ENCODE peak calls at places on chromosomes 12 and 14, in nine cellular contexts. One of them, this sample, is unnamed.

GRCh38 chr12:93415723-93416464 is 25.9 kb downstream of the UBE2N start:
- DNase-seq in HEK293T: no peak
- DNase-seq in 8988T: no peak
- DNase-seq in foreskin fibroblast: no peak
- DNase-seq in heart left ventricle: no peak
- DNase-seq in activated CD8-positive, alpha-beta memory T cell treated with anti-CD3 and anti-CD28 coated beads for 4 hours: no peak
- DNase-seq in NCI-H1092 treated with DMSO at 0.1 percent for 48 hours: no peak
- DNase-seq in heart right ventricle: no peak
- DNase-seq in GM10248: peak
- DNase-seq in this sample: no peak

GRCh38 chr12:116266631-116267349 is 10.7 kb downstream of the MED13L start:
- DNase-seq in HEK293T: no peak
- DNase-seq in 8988T: no peak
- DNase-seq in foreskin fibroblast: no peak
- DNase-seq in heart left ventricle: no peak
- DNase-seq in activated CD8-positive, alpha-beta memory T cell treated with anti-CD3 and anti-CD28 coated beads for 4 hours: no peak
- DNase-seq in NCI-H1092 treated with DMSO at 0.1 percent for 48 hours: no peak
- DNase-seq in heart right ventricle: no peak
- DNase-seq in GM10248: no peak
- DNase-seq in this sample: no peak

GRCh38 chr12:55736780-55737580 is 5.9 kb upstream of the GDF11 start:
- DNase-seq in HEK293T: peak
- DNase-seq in 8988T: peak
- DNase-seq in foreskin fibroblast: peak
- DNase-seq in heart left ventricle: peak
- DNase-seq in activated CD8-positive, alpha-beta memory T cell treated with anti-CD3 and anti-CD28 coated beads for 4 hours: no peak
- DNase-seq in NCI-H1092 treated with DMSO at 0.1 percent for 48 hours: peak
- DNase-seq in heart right ventricle: peak
- DNase-seq in GM10248: peak
- DNase-seq in this sample: peak

GRCh38 chr12:6765634-6766581 is at the start of gene PTMS:
- DNase-seq in HEK293T: peak
- DNase-seq in 8988T: peak
- DNase-seq in foreskin fibroblast: peak
- DNase-seq in heart left ventricle: peak
- DNase-seq in activated CD8-positive, alpha-beta memory T cell treated with anti-CD3 and anti-CD28 coated beads for 4 hours: no peak
- DNase-seq in NCI-H1092 treated with DMSO at 0.1 percent for 48 hours: peak
- DNase-seq in heart right ventricle: peak
- DNase-seq in GM10248: peak
- DNase-seq in this sample: peak

GRCh38 chr12:129531004-129531403 is 372.8 kb downstream of the TMEM132D start:
- DNase-seq in HEK293T: no peak
- DNase-seq in 8988T: no peak
- DNase-seq in foreskin fibroblast: no peak
- DNase-seq in heart left ventricle: no peak
- DNase-seq in activated CD8-positive, alpha-beta memory T cell treated with anti-CD3 and anti-CD28 coated beads for 4 hours: no peak
- DNase-seq in NCI-H1092 treated with DMSO at 0.1 percent for 48 hours: peak
- DNase-seq in heart right ventricle: no peak
- DNase-seq in GM10248: no peak
- DNase-seq in this sample: no peak

GRCh38 chr12:43937947-43938346 is 102.1 kb downstream of the TMEM117 start:
- DNase-seq in HEK293T: peak
- DNase-seq in 8988T: no peak
- DNase-seq in foreskin fibroblast: no peak
- DNase-seq in heart left ventricle: no peak
- DNase-seq in activated CD8-positive, alpha-beta memory T cell treated with anti-CD3 and anti-CD28 coated beads for 4 hours: no peak
- DNase-seq in NCI-H1092 treated with DMSO at 0.1 percent for 48 hours: peak
- DNase-seq in heart right ventricle: no peak
- DNase-seq in GM10248: no peak
- DNase-seq in this sample: peak

GRCh38 chr12:45217846-45218245 is 2.0 kb downstream of the ANO6 start:
- DNase-seq in HEK293T: no peak
- DNase-seq in 8988T: no peak
- DNase-seq in foreskin fibroblast: no peak
- DNase-seq in heart left ventricle: no peak
- DNase-seq in activated CD8-positive, alpha-beta memory T cell treated with anti-CD3 and anti-CD28 coated beads for 4 hours: no peak
- DNase-seq in NCI-H1092 treated with DMSO at 0.1 percent for 48 hours: no peak
- DNase-seq in heart right ventricle: no peak
- DNase-seq in GM10248: no peak
- DNase-seq in this sample: no peak

GRCh38 chr14:89444536-89445125 is 27.6 kb upstream of the FOXN3 start:
- DNase-seq in HEK293T: no peak
- DNase-seq in 8988T: no peak
- DNase-seq in foreskin fibroblast: no peak
- DNase-seq in heart left ventricle: no peak
- DNase-seq in activated CD8-positive, alpha-beta memory T cell treated with anti-CD3 and anti-CD28 coated beads for 4 hours: no peak
- DNase-seq in NCI-H1092 treated with DMSO at 0.1 percent for 48 hours: no peak
- DNase-seq in heart right ventricle: no peak
- DNase-seq in GM10248: no peak
- DNase-seq in this sample: no peak

GRCh38 chr14:100278702-100279101 is 27.5 kb downstream of the SLC25A29 start:
- DNase-seq in HEK293T: no peak
- DNase-seq in 8988T: peak
- DNase-seq in foreskin fibroblast: peak
- DNase-seq in heart left ventricle: no peak
- DNase-seq in activated CD8-positive, alpha-beta memory T cell treated with anti-CD3 and anti-CD28 coated beads for 4 hours: no peak
- DNase-seq in NCI-H1092 treated with DMSO at 0.1 percent for 48 hours: no peak
- DNase-seq in heart right ventricle: no peak
- DNase-seq in GM10248: peak
- DNase-seq in this sample: peak

GRCh38 chr14:91350813-91351507 is 66.7 kb downstream of the CCDC88C start:
- DNase-seq in HEK293T: no peak
- DNase-seq in 8988T: no peak
- DNase-seq in foreskin fibroblast: no peak
- DNase-seq in heart left ventricle: no peak
- DNase-seq in activated CD8-positive, alpha-beta memory T cell treated with anti-CD3 and anti-CD28 coated beads for 4 hours: no peak
- DNase-seq in NCI-H1092 treated with DMSO at 0.1 percent for 48 hours: peak
- DNase-seq in heart right ventricle: no peak
- DNase-seq in GM10248: peak
- DNase-seq in this sample: no peak

GRCh38 chr12:92829683-92830282 is 99.3 kb downstream of the EEA1 start:
- DNase-seq in HEK293T: no peak
- DNase-seq in 8988T: no peak
- DNase-seq in foreskin fibroblast: no peak
- DNase-seq in heart left ventricle: no peak
- DNase-seq in activated CD8-positive, alpha-beta memory T cell treated with anti-CD3 and anti-CD28 coated beads for 4 hours: no peak
- DNase-seq in NCI-H1092 treated with DMSO at 0.1 percent for 48 hours: no peak
- DNase-seq in heart right ventricle: no peak
- DNase-seq in GM10248: no peak
- DNase-seq in this sample: no peak

GRCh38 chr12:113702796-113703195 is 231.1 kb upstream of the LHX5 start:
- DNase-seq in HEK293T: no peak
- DNase-seq in 8988T: no peak
- DNase-seq in foreskin fibroblast: no peak
- DNase-seq in heart left ventricle: no peak
- DNase-seq in activated CD8-positive, alpha-beta memory T cell treated with anti-CD3 and anti-CD28 coated beads for 4 hours: no peak
- DNase-seq in NCI-H1092 treated with DMSO at 0.1 percent for 48 hours: no peak
- DNase-seq in heart right ventricle: no peak
- DNase-seq in GM10248: no peak
- DNase-seq in this sample: no peak

This sample was measured in AG08396.